ENCODE peak calls at places on chromosomes 13 and 19, in four cellular contexts. R is neuronal stem cell, K is IMR-90, V is mesenchymal stem cell. Z is an unnamed sample.

GRCh38 chr19:27764186-27764804 is 1448.7 kb downstream of the UQCRFS1 start:
- DNase-seq in V (no peak), K (no peak), R (no peak), Z (no peak)

GRCh38 chr13:52001120-52001731 is 10.0 kb downstream of the ATP7B start:
- DNase-seq in K (peak; percentile 49), R (no peak), V (peak; percentile 48), Z (no peak)

GRCh38 chr19:15875075-15875474 is 22.8 kb downstream of the CYP4F2 start:
- DNase-seq in R (no peak), K (no peak), V (no peak), Z (no peak)

GRCh38 chr19:45075215-45076028 is 856 bp downstream of the ZNF296 start:
- DNase-seq in R (no peak), V (no peak), K (no peak), Z (peak; percentile 26)

GRCh38 chr19:18697680-18698079 is 14.2 kb downstream of the CRTC1 start:
- DNase-seq in V (no peak), K (no peak), R (no peak), Z (no peak)

GRCh38 chr19:5046339-5047039 is 77.6 kb downstream of the KDM4B start:
- DNase-seq in V (peak; percentile 84), R (no peak), K (peak; percentile 40), Z (no peak)

GRCh38 chr19:17680235-17680722 is 7.9 kb downstream of the UNC13A start:
- DNase-seq in V (peak; percentile 96), R (no peak), K (peak; percentile 62), Z (peak; percentile 37)

GRCh38 chr13:112168771-112169170 is 101.8 kb downstream of the SOX1 start:
- DNase-seq in V (no peak), K (no peak), R (no peak), Z (no peak)

GRCh38 chr13:41505209-41505835 is 48.0 kb downstream of the RGCC start:
- DNase-seq in V (peak; percentile 92), R (no peak), K (peak; percentile 96), Z (peak; percentile 96)

GRCh38 chr19:49160450-49161189 is 3.0 kb downstream of the TRPM4 start:
- DNase-seq in V (no peak), R (no peak), K (no peak), Z (no peak)

GRCh38 chr13:75170321-75170720 is 311.6 kb downstream of the TBC1D4 start:
- DNase-seq in V (no peak), R (no peak), K (no peak), Z (no peak)

GRCh38 chr19:2869618-2870017 is 2.5 kb downstream of the ZNF556 start:
- DNase-seq in K (no peak), V (no peak), R (no peak), Z (no peak)

GRCh38 chr19:17511724-17512573 is 500 bp downstream of the PGLS start:
- DNase-seq in V (peak; percentile 81), R (peak; percentile 71), K (peak; percentile 75), Z (peak; percentile 35)

DNA sequence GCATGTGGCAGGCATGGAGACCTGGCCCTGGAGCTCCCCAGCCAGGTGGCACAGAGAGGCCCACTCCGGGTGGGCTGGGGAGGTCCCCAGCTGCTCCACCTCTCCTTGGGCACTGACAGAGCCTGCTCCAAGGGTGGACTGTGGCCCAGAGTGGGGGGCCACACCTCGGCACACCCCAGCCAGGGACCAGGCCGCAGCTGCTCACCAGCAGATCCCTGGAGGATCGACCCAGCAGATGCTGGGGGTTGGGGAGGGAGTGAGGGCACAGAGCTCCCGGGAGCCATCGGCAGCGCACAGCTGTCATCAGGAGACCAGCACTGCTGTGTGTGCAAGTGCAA is 72.0 kb upstream of the KCTD15 start:
- DNase-seq in R (no peak), K (no peak), V (no peak), Z (no peak)
- H4K91ac ChIP-seq in R (no peak overlapping the region), K (no peak overlapping the region), V (no peak overlapping the region), Z (no peak overlapping the region)

GRCh38 chr13:31064636-31065035 is 97.1 kb downstream of the HSPH1 start:
- DNase-seq in K (no peak), R (no peak), V (no peak), Z (peak; percentile 28)
- H4K91ac ChIP-seq in K (no peak overlapping the region), R (no peak overlapping the region), V (no peak overlapping the region), Z (no peak overlapping the region)

DNA sequence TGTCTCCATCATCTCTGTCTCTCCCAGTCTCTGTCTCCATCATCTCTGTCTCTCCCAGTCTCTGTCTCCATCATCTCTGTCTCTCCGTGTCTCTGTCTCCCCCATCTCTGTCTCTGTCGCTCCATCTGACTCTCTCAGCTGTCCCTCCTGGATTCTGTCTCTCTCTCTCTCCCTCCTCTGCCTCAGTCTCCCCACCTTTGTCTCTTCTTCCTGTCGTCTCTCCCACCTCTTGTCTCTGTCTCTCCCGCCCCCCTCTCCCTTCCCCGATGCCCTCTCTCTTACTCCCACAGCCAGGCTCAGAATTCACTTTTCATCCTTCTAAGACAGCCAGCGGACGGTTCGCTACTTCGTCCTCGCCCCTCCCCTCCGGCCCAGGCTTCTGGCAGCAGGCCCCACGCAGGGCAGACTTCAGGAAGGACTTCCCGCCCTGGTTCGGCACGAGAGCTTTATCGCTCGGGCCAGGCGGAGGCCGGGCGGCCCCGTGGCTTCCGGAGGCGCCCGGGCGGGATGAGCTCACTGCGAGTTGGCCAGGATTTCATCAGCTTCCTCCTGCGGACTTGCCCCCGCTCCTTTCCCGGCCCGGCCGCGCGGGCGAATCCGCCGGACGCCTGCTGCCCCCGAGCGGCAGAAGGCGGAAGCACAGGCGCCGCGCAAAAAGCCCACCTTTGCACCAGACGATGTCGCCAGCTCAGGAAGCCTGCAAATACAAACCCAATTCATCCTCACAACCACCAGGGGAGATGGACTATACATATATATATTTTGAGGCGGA is 12.4 kb upstream of the CCDC9 start:
- DNase-seq in V (peak; percentile 98), K (peak; percentile 97), R (peak; percentile 91), Z (peak; percentile 96)
- H4K91ac ChIP-seq in V (peak overlapping the region; percentile 95), K (peak overlapping the region; percentile 98), R (no peak overlapping the region), Z (peak overlapping the region; percentile 93)

GRCh38 chr13:114112231-114112825 is 20.1 kb downstream of the RASA3 start:
- DNase-seq in K (peak; percentile 45), R (no peak), V (no peak), Z (no peak)
- H4K91ac ChIP-seq in K (peak overlapping the region; percentile 73), R (peak overlapping the region; percentile 22), V (peak overlapping the region; percentile 99), Z (no peak overlapping the region)

GRCh38 chr13:28699246-28699645 is 19.5 kb downstream of the SLC46A3 start:
- DNase-seq in K (no peak), R (no peak), V (no peak), Z (no peak)
- H4K91ac ChIP-seq in K (no peak overlapping the region), R (no peak overlapping the region), V (no peak overlapping the region), Z (no peak overlapping the region)

Z was measured in trophoblast cell.